ENCODE peak calls at places on chromosome 22, in seven cellular contexts. I is Peyer's patch, C is ovary, A is stomach, V is A549, D is heart left ventricle, H is body of pancreas. Q is an unnamed sample.

GRCh38 chr22:30251661-30252226 is 5.2 kb upstream of the LIF start:
- DNase-seq in A (no peak), V (no peak), D (no peak), H (no peak), C (no peak), I (no peak), Q (no peak)

GRCh38 chr22:44786136-44786535 is 33.8 kb downstream of the ARHGAP8 start:
- DNase-seq in H (no peak), I (no peak), V (no peak), D (no peak), A (no peak), C (no peak), Q (no peak)

GRCh38 chr22:23012081-23012622 is 58.2 kb upstream of the GNAZ start:
- DNase-seq in A (no peak), C (no peak), D (no peak), H (no peak), I (no peak), V (no peak), Q (no peak)

GRCh38 chr22:50098052-50098451 is 8.2 kb downstream of the MOV10L1 start:
- DNase-seq in C (no peak), A (no peak), V (no peak), I (no peak), H (no peak), D (no peak), Q (no peak)

GRCh38 chr22:40400173-40400572 is 29.8 kb downstream of the SGSM3 start:
- DNase-seq in H (no peak), A (peak), V (no peak), D (no peak), C (no peak), I (no peak), Q (no peak)

GRCh38 chr22:39502109-39502788 is at the start of gene MIEF1:
- DNase-seq in C (peak), H (peak), I (peak), D (peak), A (peak), V (peak), Q (peak)

GRCh38 chr22:50612168-50612714 is 11.6 kb downstream of the MAPK8IP2 start:
- DNase-seq in A (no peak), D (no peak), V (no peak), C (no peak), I (no peak), H (no peak), Q (no peak)

GRCh38 chr22:40392618-40393017 is 22.2 kb downstream of the SGSM3 start:
- DNase-seq in V (no peak), A (no peak), C (no peak), I (no peak), H (no peak), D (no peak), Q (no peak)

GRCh38 chr22:30602049-30602448 is 4.9 kb upstream of the TCN2 start:
- DNase-seq in I (no peak), V (peak), A (no peak), D (no peak), C (no peak), H (no peak), Q (no peak)

GRCh38 chr22:43151251-43152000 is at the start of gene TSPO:
- DNase-seq in H (peak), D (peak), C (peak), V (peak), I (peak), A (peak), Q (peak)
- TF ChIP-seq POLR2A in H (peak), D (no peak), C (no peak), V (peak), I (no peak), A (no peak), Q (peak)

GRCh38 chr22:20882855-20883254 is 24.0 kb downstream of the SNAP29 start:
- DNase-seq in C (no peak), A (no peak), V (no peak), I (no peak), D (no peak), H (no peak), Q (no peak)

GRCh38 chr22:20887375-20887774 is 28.6 kb downstream of the SNAP29 start:
- DNase-seq in A (no peak), H (no peak), D (no peak), C (no peak), V (peak), I (no peak), Q (no peak)

GRCh38 chr22:20884454-20884853 is 25.6 kb downstream of the SNAP29 start:
- DNase-seq in C (no peak), D (no peak), I (no peak), A (no peak), V (no peak), H (no peak), Q (no peak)

GRCh38 chr22:20885017-20885556 is 26.3 kb downstream of the SNAP29 start:
- DNase-seq in C (no peak), H (no peak), D (no peak), I (no peak), V (no peak), A (no peak), Q (no peak)

GRCh38 chr22:20885557-20886323 is 26.9 kb downstream of the SNAP29 start:
- DNase-seq in V (peak), A (peak), I (peak), C (peak), D (peak), H (peak), Q (peak)
- TF ChIP-seq POLR2A in V (peak), A (no peak), I (peak), C (no peak), D (no peak), H (peak), Q (no peak)

GRCh38 chr22:46074771-46075551 is 75.4 kb upstream of the PPARA start:
- DNase-seq in C (no peak), V (no peak), A (peak), D (peak), H (peak), I (peak), Q (no peak)
- TF ChIP-seq POLR2A in C (no peak), V (no peak), A (no peak), D (no peak), H (peak), I (no peak), Q (no peak)

DNA sequence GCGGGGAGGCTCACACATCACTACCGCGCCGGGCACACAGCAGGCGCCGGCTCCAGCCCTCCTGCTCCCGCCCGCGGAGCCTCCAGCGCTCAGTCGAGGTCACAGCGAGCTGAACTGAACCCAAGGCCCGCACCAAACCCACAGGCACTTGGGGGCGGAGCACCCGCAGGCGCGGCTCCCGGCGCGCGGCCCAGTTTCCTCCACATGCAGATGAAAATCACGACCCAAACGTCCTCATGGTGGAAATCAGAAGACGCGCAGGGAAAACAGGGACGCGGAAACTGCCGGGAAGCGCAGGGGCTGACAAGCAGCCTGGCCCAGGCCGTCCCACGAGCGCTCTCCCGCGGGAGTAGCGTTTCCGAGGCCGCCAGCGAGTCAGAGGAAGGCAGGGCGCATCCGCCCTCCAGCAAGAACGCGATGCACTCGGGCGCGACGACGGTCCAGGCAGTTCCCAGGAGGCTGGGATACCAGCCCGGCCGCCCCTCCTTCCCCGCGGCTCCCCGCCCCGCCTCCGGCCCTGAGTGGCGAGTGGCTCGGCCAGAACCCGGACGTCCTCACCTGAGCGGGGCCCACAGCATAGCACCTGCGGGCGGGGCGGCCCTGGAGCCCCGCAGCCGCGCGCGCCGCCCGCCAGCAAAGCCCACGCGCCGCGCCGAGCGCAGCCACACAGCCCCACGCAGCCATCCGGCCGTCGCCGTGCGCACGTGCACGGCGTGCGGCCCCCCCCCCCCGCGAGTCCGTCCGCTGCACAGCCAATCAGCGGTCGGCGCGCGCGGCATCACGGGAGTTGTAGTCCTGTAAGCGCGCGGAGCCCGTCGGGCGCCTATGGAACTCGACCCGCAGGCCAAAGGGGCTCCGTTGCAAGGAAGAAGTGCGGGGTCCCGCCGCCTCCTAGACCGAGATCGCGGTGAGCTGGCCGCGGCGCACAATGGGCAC is at the start of gene HDHD5:
- DNase-seq in V (peak), A (peak), C (peak), I (peak), H (peak), D (peak), Q (peak)
- TF ChIP-seq POLR2A in V (peak), A (no peak), C (no peak), I (peak), H (peak), D (no peak), Q (peak)

DNA sequence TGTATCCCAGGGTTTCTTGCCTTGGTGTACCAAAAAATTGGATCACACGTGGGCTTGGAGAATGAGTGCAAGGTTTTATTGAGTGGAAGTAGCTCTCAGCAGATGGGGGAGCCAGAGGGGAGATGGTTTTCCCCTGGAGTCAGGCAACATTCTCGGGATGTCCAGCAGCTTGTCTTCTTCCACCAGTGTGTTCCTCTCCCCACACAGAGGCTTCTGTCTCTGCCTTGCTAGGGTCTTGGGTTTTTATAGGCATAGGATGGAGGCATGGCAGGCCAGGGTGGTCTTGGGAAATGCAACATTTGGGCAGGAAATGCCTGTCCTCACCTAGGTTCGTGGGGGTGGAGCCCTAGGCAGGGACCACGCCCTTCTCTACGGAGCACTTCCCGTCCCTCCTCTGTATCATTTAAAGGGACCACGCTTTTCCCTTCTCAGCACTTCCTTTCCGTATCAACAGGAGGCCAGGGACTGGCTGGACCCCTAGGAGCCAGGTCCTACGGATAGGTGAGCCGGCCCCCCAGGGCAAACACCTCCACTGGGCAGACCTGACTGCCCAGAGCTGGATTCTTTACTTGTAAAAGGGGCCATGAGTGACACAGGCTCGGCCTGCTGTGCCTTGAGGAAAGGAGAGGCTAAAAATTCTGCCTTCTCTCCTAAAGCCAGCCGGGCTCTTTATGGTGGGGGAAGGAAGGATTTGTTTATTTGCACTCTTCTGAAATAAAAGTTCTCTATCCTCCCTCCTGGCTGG is 55.3 kb upstream of the CCDC188 start:
- DNase-seq in C (peak), D (peak), A (peak), H (peak), I (peak), V (peak), Q (peak)
- TF ChIP-seq POLR2A in C (no peak), D (no peak), A (no peak), H (peak), I (peak), V (peak), Q (peak)

DNA sequence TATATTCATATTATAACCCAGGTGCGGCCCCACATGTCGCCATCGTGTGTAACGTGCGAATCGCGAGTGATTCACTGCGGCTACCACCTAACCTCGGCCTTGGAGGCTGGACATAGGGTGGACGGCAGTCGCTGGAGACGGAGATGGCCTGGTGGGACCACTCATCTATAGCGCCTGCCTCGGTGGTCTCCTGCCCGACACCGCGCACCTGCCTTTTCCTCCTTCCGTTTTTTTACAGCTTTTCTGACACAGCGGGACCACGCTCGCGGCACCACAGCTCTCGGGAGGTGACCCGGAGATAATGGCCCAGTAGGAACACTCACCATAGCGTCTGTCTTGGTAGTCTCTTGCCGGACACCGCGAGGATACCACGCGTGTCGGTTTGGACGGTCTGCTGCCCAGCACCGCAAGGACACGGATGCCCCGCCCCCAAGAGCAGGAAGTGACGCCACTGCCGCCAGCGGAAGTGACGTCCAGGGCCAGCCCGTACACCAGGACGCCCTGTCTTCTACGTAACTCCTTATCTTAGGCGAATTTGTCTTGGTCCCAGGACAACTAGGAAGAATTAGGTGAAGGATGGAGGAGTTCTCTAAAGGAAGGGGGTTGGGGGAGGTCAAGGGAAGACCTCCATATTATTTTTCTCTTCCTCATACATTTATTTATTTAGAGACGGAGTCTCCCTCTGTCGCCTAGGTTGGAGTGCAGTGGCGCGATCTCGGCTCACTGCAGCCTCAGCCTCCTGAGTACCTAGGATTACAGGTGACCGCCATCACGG is 6.4 kb downstream of the SNU13 start:
- DNase-seq in H (peak), I (peak), D (peak), V (no peak), C (peak), A (peak), Q (no peak)
- TF ChIP-seq POLR2A in H (peak), I (peak), D (peak), V (no peak), C (peak), A (no peak), Q (no peak)

GRCh38 chr22:48415535-48415934 is 1412.1 kb downstream of the BRD1 start:
- DNase-seq in D (no peak), H (no peak), C (no peak), A (no peak), V (no peak), I (no peak), Q (no peak)
- TF ChIP-seq POLR2A in D (no peak), H (no peak), C (no peak), A (no peak), V (no peak), I (no peak), Q (no peak)

GRCh38 chr22:42682113-42682851 is 33.1 kb upstream of the CYB5R3 start:
- DNase-seq in D (no peak), A (no peak), V (no peak), C (no peak), H (no peak), I (no peak), Q (no peak)

GRCh38 chr22:42686756-42687491 is 33.7 kb downstream of the A4GALT start:
- DNase-seq in D (no peak), I (no peak), A (no peak), C (no peak), H (no peak), V (no peak), Q (no peak)

GRCh38 chr22:42683599-42684283 is 34.5 kb upstream of the CYB5R3 start:
- DNase-seq in A (no peak), H (no peak), I (no peak), C (peak), D (peak), V (no peak), Q (no peak)

GRCh38 chr22:42685941-42686666 is 34.6 kb downstream of the A4GALT start:
- DNase-seq in H (no peak), V (no peak), C (peak), D (peak), A (peak), I (no peak), Q (no peak)

GRCh38 chr22:42684462-42685195 is 35.4 kb upstream of the CYB5R3 start:
- DNase-seq in H (no peak), V (no peak), I (no peak), C (no peak), D (no peak), A (no peak), Q (no peak)
- TF ChIP-seq POLR2A in H (no peak), V (no peak), I (no peak), C (no peak), D (no peak), A (no peak), Q (no peak)

DNA sequence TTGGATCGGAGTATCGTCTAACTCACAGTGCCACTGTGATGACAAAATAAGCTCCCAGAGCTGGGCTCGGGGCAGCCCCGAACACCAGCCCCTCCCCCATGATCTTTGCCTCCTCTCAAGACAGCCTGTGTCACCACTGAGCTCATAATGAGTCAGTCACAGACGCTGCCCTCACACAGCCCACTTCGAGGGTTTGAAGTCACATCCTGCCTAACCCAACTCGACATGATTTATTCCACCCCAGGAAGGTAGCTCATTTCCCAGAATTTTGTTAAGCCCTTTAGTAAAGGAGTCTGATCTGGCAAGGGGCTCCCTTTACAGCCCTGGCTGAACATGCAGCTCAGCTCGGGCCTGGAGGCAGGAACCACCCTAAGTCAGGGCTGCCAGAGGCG is 22.8 kb downstream of the MYH9 start:
- DNase-seq in H (no peak), V (peak), C (no peak), I (no peak), D (no peak), A (peak), Q (no peak)
- TF ChIP-seq POLR2A in H (no peak), V (no peak), C (no peak), I (no peak), D (no peak), A (no peak), Q (no peak)

GRCh38 chr22:28801845-28802594 is 1.7 kb upstream of the XBP1 start:
- DNase-seq in A (peak), C (peak), V (no peak), D (no peak), H (peak), I (no peak), Q (no peak)
- TF ChIP-seq POLR2A in A (no peak), C (no peak), V (no peak), D (no peak), H (peak), I (no peak), Q (no peak)